ENCODE peak calls at places on chromosomes 13 and 19, in six cellular contexts. V is pancreas, Z is astrocyte, S is tibial artery, P is right atrium auricular region, X is AG09309. I is an unnamed sample.

GRCh38 chr13:31947105-31947504 is 84.5 kb upstream of the FRY start:
- DNase-seq in V (no peak), P (no peak), X (no peak), Z (no peak), S (no peak), I (no peak)

GRCh38 chr19:16153582-16154336 is 10.3 kb downstream of the HSH2D start:
- DNase-seq in X (no peak), V (no peak), S (no peak), Z (no peak), P (no peak), I (no peak)

GRCh38 chr19:50467566-50467965 is 8.7 kb upstream of the EMC10 start:
- DNase-seq in P (no peak), X (no peak), S (no peak), V (no peak), Z (no peak), I (no peak)

GRCh38 chr19:41552558-41552957 is 23.4 kb upstream of the CEACAM21 start:
- DNase-seq in X (no peak), S (no peak), P (no peak), V (no peak), Z (no peak), I (no peak)

GRCh38 chr13:28320884-28321574 is 173.9 kb downstream of the FLT1 start:
- DNase-seq in S (no peak), P (no peak), Z (no peak), X (no peak), V (no peak), I (no peak)

GRCh38 chr13:22175211-22175610 is 504.3 kb downstream of the FGF9 start:
- DNase-seq in V (no peak), P (no peak), X (no peak), Z (no peak), S (no peak), I (no peak)

GRCh38 chr19:10516671-10517286 is 468 bp downstream of the S1PR5 start:
- DNase-seq in P (no peak), X (no peak), V (no peak), Z (no peak), S (no peak), I (no peak)

GRCh38 chr13:113796211-113796875 is 37.3 kb downstream of the TMEM255B start:
- DNase-seq in V (no peak), P (no peak), S (no peak), Z (no peak), X (no peak), I (no peak)

GRCh38 chr19:45075215-45076028 is 856 bp downstream of the ZNF296 start:
- DNase-seq in P (peak), S (peak), Z (no peak), V (peak), X (no peak), I (peak)

GRCh38 chr19:33302175-33302973 is at the start of gene CEBPA:
- DNase-seq in V (peak), S (peak), X (no peak), P (no peak), Z (peak), I (peak)

GRCh38 chr13:114025432-114026127 is 51.7 kb upstream of the C13orf46 start:
- DNase-seq in V (peak), P (no peak), X (no peak), S (no peak), Z (peak), I (no peak)

GRCh38 chr19:49458567-49458903 is 5.5 kb downstream of the ALDH16A1 start:
- DNase-seq in X (no peak), S (no peak), P (no peak), V (no peak), Z (no peak), I (no peak)

GRCh38 chr19:18503971-18504885 is 17.6 kb downstream of the ELL start:
- DNase-seq in X (no peak), Z (no peak), V (peak), P (no peak), S (no peak), I (no peak)

GRCh38 chr19:30567535-30568232 is 195.5 kb downstream of the ZNF536 start:
- DNase-seq in S (no peak), X (no peak), V (no peak), Z (no peak), P (no peak), I (no peak)

GRCh38 chr13:28220166-28220565 is 81.8 kb downstream of the PAN3 start:
- DNase-seq in Z (peak), X (no peak), S (no peak), V (no peak), P (no peak), I (no peak)

GRCh38 chr13:75633285-75633684 is 2.8 kb upstream of the LMO7 start:
- DNase-seq in S (no peak), X (peak), V (no peak), P (no peak), Z (peak), I (no peak)

GRCh38 chr13:91097269-91097668 is 250.2 kb upstream of the MIR17HG start:
- DNase-seq in X (no peak), V (no peak), S (no peak), Z (no peak), P (no peak), I (no peak)

GRCh38 chr13:65959305-65959704 is 1270.8 kb downstream of the PCDH9 start:
- DNase-seq in Z (peak), P (no peak), X (peak), V (no peak), S (no peak), I (no peak)

GRCh38 chr13:27406178-27406939 is 18.1 kb upstream of the GTF3A start:
- DNase-seq in S (no peak), Z (peak), P (no peak), V (peak), X (no peak), I (no peak)

DNA sequence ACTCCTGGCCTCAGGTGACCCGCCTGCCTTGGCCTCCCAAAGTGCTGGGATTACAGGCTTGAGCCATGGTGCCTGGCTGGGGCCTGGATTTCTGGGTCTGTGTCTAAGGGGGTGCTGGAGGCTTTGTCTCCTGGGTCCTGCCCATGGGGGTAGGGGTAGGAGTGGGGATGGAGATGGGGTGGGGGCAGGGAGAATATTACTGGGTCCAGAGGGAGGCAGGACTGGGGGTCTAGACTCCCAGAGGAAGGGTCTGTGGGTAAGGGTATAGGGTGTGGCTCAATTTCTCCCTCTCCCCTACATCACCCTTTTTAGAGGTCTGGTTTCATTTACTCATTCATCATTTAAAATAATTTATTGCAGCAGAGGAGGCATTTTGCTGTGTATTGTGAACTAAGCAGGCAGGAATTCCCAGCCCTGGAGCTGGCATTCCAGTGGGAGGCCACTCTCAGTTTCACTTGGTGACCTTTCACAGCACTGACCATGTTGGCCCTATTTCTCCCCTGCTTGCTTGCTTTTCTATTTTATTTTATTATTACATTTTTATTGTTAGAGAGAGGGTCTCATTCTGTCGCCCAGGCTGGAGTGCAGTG is 810 bp upstream of the NFKBID start:
- DNase-seq in S (no peak), P (no peak), V (no peak), X (no peak), Z (peak), I (no peak)
- H3K4me3 ChIP-seq in S (peak), P (peak), V (peak), X (peak), Z (no peak), I (peak)

DNA sequence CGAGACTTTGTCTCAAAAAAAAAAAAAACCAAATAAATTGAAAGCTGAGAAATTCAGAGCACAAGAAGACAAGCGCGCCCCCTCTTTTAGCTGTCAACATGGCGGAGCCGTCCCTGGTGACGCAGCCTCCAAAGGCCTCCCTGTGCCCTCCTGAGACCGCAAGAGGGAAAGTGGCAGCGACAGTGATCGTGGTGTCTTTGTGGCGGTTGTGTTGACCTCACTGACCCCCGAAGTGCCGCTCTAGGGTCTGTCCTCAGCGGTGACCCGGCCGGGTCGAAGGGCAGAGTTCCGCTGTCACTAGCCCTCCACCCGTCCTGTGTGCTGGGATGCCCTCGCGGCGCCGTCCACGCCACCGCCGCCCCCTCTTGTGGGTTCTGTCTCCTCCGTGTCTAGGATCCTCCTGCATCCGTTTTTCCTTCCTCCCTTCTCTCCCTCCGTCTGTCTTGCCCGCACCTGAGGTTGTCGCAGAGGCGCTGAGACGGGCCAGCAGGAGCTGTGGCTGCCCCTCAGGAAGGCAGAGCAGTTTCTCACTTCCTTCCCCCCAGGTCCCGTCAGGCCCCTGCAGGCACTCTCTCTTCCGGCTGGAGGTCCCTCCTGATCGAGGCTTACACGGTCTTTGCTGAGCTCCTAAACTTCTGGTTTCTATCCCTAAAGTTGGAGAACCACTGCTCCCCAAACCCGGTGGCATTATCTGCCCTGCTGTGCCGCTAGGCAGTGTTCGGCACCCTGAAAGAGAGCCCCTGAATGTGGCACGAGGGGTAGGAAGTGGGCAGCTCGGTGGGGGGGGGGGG is 7.2 kb downstream of the UHRF1 start:
- DNase-seq in S (no peak), Z (no peak), X (no peak), P (no peak), V (no peak), I (no peak)
- TF ChIP-seq CTCF in S (no peak), Z (no peak), X (no peak), P (no peak), V (no peak), I (no peak)

DNA sequence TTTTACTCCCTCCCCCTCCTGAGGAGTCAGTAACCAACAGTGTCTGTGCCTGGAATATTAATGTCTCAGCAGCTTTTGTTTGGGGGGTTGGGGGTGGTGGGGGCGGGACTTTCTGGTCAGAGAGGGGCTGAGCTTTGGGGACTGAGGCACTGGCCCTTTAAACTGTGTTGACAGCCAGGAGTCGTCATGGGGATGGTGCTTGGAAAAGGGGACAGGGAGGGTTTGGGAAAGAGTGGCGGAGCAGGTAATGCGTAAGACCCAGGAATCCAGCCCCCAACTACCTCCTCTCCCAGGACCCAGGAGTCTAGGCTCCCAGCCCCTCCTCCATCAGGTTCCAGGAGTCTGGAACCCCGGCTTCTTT is 5.2 kb downstream of the CADM4 start:
- DNase-seq in V (no peak), S (no peak), Z (no peak), P (no peak), X (no peak), I (no peak)
- H3K4me3 ChIP-seq in V (no peak), S (no peak), Z (no peak), P (peak), X (no peak), I (no peak)

GRCh38 chr19:11552666-11553372 is 6.2 kb downstream of the ELOF1 start:
- DNase-seq in S (no peak), X (no peak), V (no peak), Z (no peak), P (no peak), I (no peak)

GRCh38 chr19:11549386-11549953 is 9.6 kb downstream of the ELOF1 start:
- DNase-seq in X (no peak), S (no peak), V (no peak), Z (no peak), P (no peak), I (no peak)

GRCh38 chr19:11554160-11554559 is 4.9 kb downstream of the ELOF1 start:
- DNase-seq in S (no peak), X (no peak), Z (no peak), V (no peak), P (no peak), I (no peak)

GRCh38 chr19:11550265-11550664 is 8.8 kb downstream of the ELOF1 start:
- DNase-seq in S (no peak), P (no peak), X (no peak), Z (no peak), V (no peak), I (no peak)

GRCh38 chr19:11551603-11552235 is 7.3 kb downstream of the ELOF1 start:
- DNase-seq in X (no peak), V (no peak), S (peak), Z (no peak), P (no peak), I (no peak)
- TF ChIP-seq CTCF in X (peak), V (no peak), S (peak), Z (no peak), P (peak), I (no peak)

GRCh38 chr19:3059653-3060052 is 2.6 kb downstream of the TLE5 start:
- DNase-seq in P (no peak), Z (no peak), S (no peak), X (no peak), V (no peak), I (no peak)

GRCh38 chr19:3058821-3059314 is 3.4 kb downstream of the TLE5 start:
- DNase-seq in P (no peak), Z (no peak), V (no peak), X (no peak), S (no peak), I (no peak)

GRCh38 chr19:3056454-3057016 is 5.8 kb downstream of the TLE5 start:
- DNase-seq in X (no peak), P (no peak), S (no peak), Z (no peak), V (no peak), I (no peak)

GRCh38 chr19:3057275-3057714 is 5.0 kb downstream of the TLE5 start:
- DNase-seq in P (peak), S (peak), X (no peak), Z (peak), V (peak), I (peak)

GRCh38 chr19:3058009-3058820 is 4.1 kb downstream of the TLE5 start:
- DNase-seq in X (no peak), V (no peak), Z (no peak), P (no peak), S (no peak), I (no peak)
- H3K4me3 ChIP-seq in X (no peak), V (no peak), Z (no peak), P (no peak), S (no peak), I (no peak)